ENCODE peak calls at places on chromosomes 4 and X, in five cellular contexts. C is HT-29; O is colonic mucosa; N is myocyte; W is central memory CD4-positive, alpha-beta T cell. L is an unnamed sample.

GRCh38 chr4:118173956-118174355 is 139.7 kb downstream of the NDST3 start:
- DNase-seq in W (no peak), O (no peak), C (no peak), N (peak), L (no peak)

GRCh38 chr4:181301735-181302380 is 941.3 kb upstream of the TENM3 start:
- DNase-seq in W (no peak), O (peak), C (peak), N (peak), L (peak)

GRCh38 chr4:67483868-67484602 is 61.3 kb downstream of the CENPC start:
- DNase-seq in O (no peak), W (no peak), N (no peak), C (no peak), L (no peak)

GRCh38 chr4:125572601-125573000 is 257.8 kb downstream of the FAT4 start:
- DNase-seq in O (no peak), W (no peak), N (no peak), C (no peak), L (no peak)

GRCh38 chr4:101187837-101188236 is 159.5 kb downstream of the PPP3CA start:
- DNase-seq in N (no peak), W (no peak), O (no peak), C (peak), L (no peak)

GRCh38 chr4:602559-602942 is 22.8 kb upstream of the PDE6B start:
- DNase-seq in N (peak), W (no peak), O (peak), C (peak), L (peak)

GRCh38 chr4:98663226-98664006 is 5.0 kb upstream of the TSPAN5 start:
- DNase-seq in N (no peak), C (no peak), O (no peak), W (peak), L (no peak)

GRCh38 chr4:124703154-124703553 is 9.4 kb downstream of the ANKRD50 start:
- DNase-seq in W (no peak), N (no peak), C (no peak), O (no peak), L (no peak)

GRCh38 chr4:1012031-1012739 is 759 bp downstream of the FGFRL1 start:
- DNase-seq in O (peak), N (peak), W (peak), C (peak), L (peak)

GRCh38 chr4:3168029-3168428 is 80.9 kb upstream of the MSANTD1 start:
- DNase-seq in W (no peak), C (no peak), O (no peak), N (peak), L (no peak)

GRCh38 chr4:142845293-142846070 is 619 bp downstream of the INPP4B start:
- DNase-seq in W (no peak), O (peak), C (no peak), N (peak), L (no peak)

GRCh38 chr4:151428346-151428745 is 19.4 kb downstream of the FHIP1A start:
- DNase-seq in O (no peak), C (no peak), N (no peak), W (no peak), L (no peak)

GRCh38 chrX:103453655-103454054 is 65.6 kb downstream of the RAB40A start:
- DNase-seq in C (no peak), W (no peak), N (peak), O (no peak), L (no peak)

GRCh38 chr4:91963489-91963888 is 340.3 kb upstream of the GRID2 start:
- DNase-seq in O (no peak), N (peak), C (no peak), W (no peak), L (no peak)

GRCh38 chr4:13546374-13546854 is 2.1 kb upstream of the NKX3-2 start:
- DNase-seq in O (no peak), C (no peak), N (no peak), W (no peak), L (no peak)

GRCh38 chr4:108043536-108043935 is 53.8 kb downstream of the HADH start:
- DNase-seq in W (no peak), C (no peak), O (no peak), N (no peak), L (no peak)

GRCh38 chrX:10007604-10008003 is 40.4 kb downstream of the CLDN34 start:
- DNase-seq in W (no peak), N (no peak), O (no peak), C (no peak), L (no peak)

GRCh38 chr4:96652821-96653220 is 812.9 kb downstream of the PDHA2 start:
- DNase-seq in O (no peak), C (no peak), W (no peak), N (no peak), L (no peak)

GRCh38 chr4:186810613-186811150 is 87.0 kb upstream of the FAT1 start:
- DNase-seq in N (no peak), O (no peak), C (no peak), W (no peak), L (no peak)

GRCh38 chrX:9847071-9847470 is 60.8 kb downstream of the SHROOM2 start:
- DNase-seq in W (no peak), C (no peak), O (no peak), N (peak), L (peak)

GRCh38 chrX:86133761-86134160 is 14.5 kb upstream of the DACH2 start:
- DNase-seq in N (peak), W (no peak), C (peak), O (no peak), L (no peak)

GRCh38 chrX:72621163-72621562 is 48.5 kb upstream of the HDAC8 start:
- DNase-seq in C (peak), O (no peak), W (no peak), N (no peak), L (no peak)

GRCh38 chr4:43837171-43837570 is 611.4 kb downstream of the KCTD8 start:
- DNase-seq in O (no peak), W (no peak), N (no peak), C (no peak), L (no peak)

GRCh38 chr4:182578402-182578801 is 335.2 kb downstream of the TENM3 start:
- DNase-seq in N (peak), W (no peak), C (no peak), O (no peak), L (peak)

GRCh38 chr4:76802546-76803021 is 95.4 kb downstream of the SOWAHB start:
- DNase-seq in O (no peak), C (no peak), N (no peak), W (no peak), L (no peak)

GRCh38 chr4:149708513-149709175 is 107.0 kb downstream of the IQCM start:
- DNase-seq in O (no peak), N (no peak), C (peak), W (no peak), L (no peak)

GRCh38 chrX:17474892-17475291 is 99.9 kb downstream of the NHS start:
- DNase-seq in C (no peak), W (no peak), N (peak), O (no peak), L (no peak)

GRCh38 chr4:157075811-157076577 is at the start of gene GLRB:
- DNase-seq in C (no peak), W (no peak), N (peak), O (no peak), L (no peak)

GRCh38 chrX:135985123-135985973 is at the start of gene SLC9A6:
- DNase-seq in W (peak), O (peak), N (peak), C (peak), L (peak)

GRCh38 chrX:148661035-148661434 is 160.6 kb downstream of the AFF2 start:
- DNase-seq in N (no peak), W (no peak), C (no peak), O (no peak), L (no peak)

GRCh38 chr4:76634239-76634638 is 199.2 kb downstream of the SHROOM3 start:
- DNase-seq in O (no peak), W (no peak), C (no peak), N (no peak), L (no peak)